ENCODE peak calls at places on chromosome 17, in ten cellular contexts. P, W, L, K, D, C, V, H, A and Z are unnamed samples. For H3K36me3 and H3K27me3, the result is how much of the 10 kb centered on the place peaks cover.

GRCh38 chr17:46958192-46958591 is 20.9 kb downstream of the RPRML start:
- DNase-seq in P (no peak), H (no peak), V (no peak), W (no peak), C (no peak), D (no peak), K (no peak), L (no peak), A (no peak), Z (no peak)

GRCh38 chr17:46003907-46004748 is 5.1 kb downstream of the STH start:
- DNase-seq in K (no peak), P (no peak), D (no peak), V (no peak), H (peak), W (peak), C (no peak), L (no peak), A (no peak), Z (no peak)

GRCh38 chr17:74410001-74410443 is 21.9 kb upstream of the GPRC5C start:
- DNase-seq in H (no peak), L (no peak), C (no peak), W (no peak), V (no peak), P (no peak), K (no peak), D (peak), A (no peak), Z (no peak)

GRCh38 chr17:38685485-38685884 is 10.7 kb upstream of the EPOP start:
- DNase-seq in C (no peak), A (no peak), H (no peak), P (no peak), D (no peak), V (no peak), L (no peak), W (peak), K (no peak), Z (no peak)

GRCh38 chr17:2175294-2175628 is 120.4 kb downstream of the HIC1 start:
- DNase-seq in C (no peak), H (no peak), L (no peak), W (no peak), P (no peak), A (no peak), V (no peak), K (no peak), D (no peak), Z (no peak)

GRCh38 chr17:5662409-5663150 is 78.3 kb upstream of the NLRP1 start:
- DNase-seq in A (no peak), D (no peak), W (no peak), H (no peak), P (peak), V (no peak), K (no peak), L (no peak), C (no peak), Z (no peak)

GRCh38 chr17:2624292-2624731 is 30.9 kb downstream of the PAFAH1B1 start:
- DNase-seq in L (peak), D (peak), H (no peak), C (peak), W (no peak), V (no peak), A (no peak), K (no peak), P (no peak), Z (no peak)

GRCh38 chr17:78442648-78443128 is 64.2 kb downstream of the PGS1 start:
- DNase-seq in P (no peak), V (no peak), L (no peak), A (peak), H (peak), C (no peak), W (peak), D (no peak), K (no peak), Z (no peak)

GRCh38 chr17:73645050-73645871 is 1.0 kb upstream of the SDK2 start:
- DNase-seq in W (peak), L (no peak), H (no peak), A (no peak), V (no peak), P (no peak), D (peak), K (no peak), C (peak), Z (no peak)

GRCh38 chr17:4986403-4986802 is 1.1 kb downstream of the CAMTA2 start:
- DNase-seq in H (peak), W (no peak), C (peak), P (no peak), K (no peak), D (no peak), V (peak), L (no peak), A (no peak), Z (no peak)

GRCh38 chr17:64505320-64506200 is 529 bp downstream of the DDX5 start:
- DNase-seq in H (peak), K (no peak), D (peak), C (peak), W (peak), V (peak), L (peak), A (peak), P (no peak), Z (peak)
- H3K36me3 ChIP-seq in H (under half), K (half or more), D (under half), C (under half), W (under half), V (half or more), L (under half), A (under half), P (under half), Z (half or more)

GRCh38 chr17:1031711-1032110 is 34.8 kb downstream of the TIMM22 start:
- DNase-seq in V (no peak), K (peak), H (peak), W (peak), L (no peak), C (no peak), A (peak), D (peak), P (no peak), Z (no peak)
- H3K4me3 ChIP-seq in V (no peak), K (peak), H (peak), W (peak), L (no peak), C (no peak), A (peak), D (no peak), P (no peak), Z (no peak)

GRCh38 chr17:66829883-66830282 is 5.0 kb upstream of the CACNG5 start:
- DNase-seq in P (no peak), D (peak), C (no peak), A (no peak), L (no peak), W (no peak), V (no peak), K (no peak), H (no peak), Z (no peak)
- H3K27me3 ChIP-seq in P (under half), D (under half), C (under half), A (under half), L (under half), W (under half), V (under half), K (under half), H (under half), Z (under half)

DNA sequence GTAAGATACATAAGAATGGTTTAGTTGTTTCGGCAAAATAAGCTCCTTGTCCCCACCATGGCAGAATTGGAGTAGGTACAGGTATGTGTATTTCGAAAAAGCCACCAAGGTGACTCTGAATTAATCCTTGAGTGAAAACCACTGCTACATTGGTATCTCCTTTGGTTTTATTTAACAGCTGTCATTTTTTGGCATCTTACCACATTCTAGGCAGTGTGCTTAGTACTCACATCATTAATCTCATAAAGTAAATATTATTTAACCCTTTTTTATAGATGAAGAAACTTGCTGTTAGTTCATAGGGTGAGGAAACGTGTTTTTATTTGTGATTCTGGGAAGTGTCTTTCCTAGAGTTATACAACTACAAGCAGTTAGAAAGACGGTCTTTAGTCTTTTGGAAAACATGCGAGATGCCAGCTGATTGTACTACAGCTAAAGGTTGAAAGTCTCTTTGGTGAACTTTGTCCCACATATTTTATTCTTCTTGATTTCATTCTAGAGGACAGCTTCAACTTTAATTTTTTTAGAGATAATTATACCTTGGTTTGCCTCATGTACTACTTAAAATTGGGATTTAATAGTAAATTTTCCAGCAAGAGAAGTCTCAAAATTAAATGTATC is 6.5 kb downstream of the ATAD5 start:
- DNase-seq in V (no peak), L (no peak), K (no peak), C (no peak), H (no peak), W (no peak), P (no peak), D (no peak), A (no peak), Z (no peak)
- H3K36me3 ChIP-seq in V (half or more), L (under half), K (half or more), C (under half), H (under half), W (under half), P (under half), D (under half), A (under half), Z (half or more)

GRCh38 chr17:27792095-27792494 is 8.2 kb downstream of the NOS2 start:
- DNase-seq in V (no peak), P (no peak), D (no peak), H (no peak), C (no peak), A (no peak), W (no peak), L (no peak), K (no peak), Z (no peak)

GRCh38 chr17:27788919-27789318 is 11.4 kb downstream of the NOS2 start:
- DNase-seq in C (no peak), D (no peak), H (no peak), L (no peak), V (no peak), P (no peak), A (no peak), W (no peak), K (no peak), Z (no peak)

GRCh38 chr17:27793906-27794380 is 6.4 kb downstream of the NOS2 start:
- DNase-seq in P (no peak), D (no peak), A (no peak), V (no peak), W (no peak), H (no peak), K (no peak), C (no peak), L (no peak), Z (no peak)

GRCh38 chr17:27797390-27798091 is 2.8 kb downstream of the NOS2 start:
- DNase-seq in V (no peak), H (peak), A (no peak), P (no peak), D (no peak), K (no peak), W (no peak), C (no peak), L (no peak), Z (no peak)

DNA sequence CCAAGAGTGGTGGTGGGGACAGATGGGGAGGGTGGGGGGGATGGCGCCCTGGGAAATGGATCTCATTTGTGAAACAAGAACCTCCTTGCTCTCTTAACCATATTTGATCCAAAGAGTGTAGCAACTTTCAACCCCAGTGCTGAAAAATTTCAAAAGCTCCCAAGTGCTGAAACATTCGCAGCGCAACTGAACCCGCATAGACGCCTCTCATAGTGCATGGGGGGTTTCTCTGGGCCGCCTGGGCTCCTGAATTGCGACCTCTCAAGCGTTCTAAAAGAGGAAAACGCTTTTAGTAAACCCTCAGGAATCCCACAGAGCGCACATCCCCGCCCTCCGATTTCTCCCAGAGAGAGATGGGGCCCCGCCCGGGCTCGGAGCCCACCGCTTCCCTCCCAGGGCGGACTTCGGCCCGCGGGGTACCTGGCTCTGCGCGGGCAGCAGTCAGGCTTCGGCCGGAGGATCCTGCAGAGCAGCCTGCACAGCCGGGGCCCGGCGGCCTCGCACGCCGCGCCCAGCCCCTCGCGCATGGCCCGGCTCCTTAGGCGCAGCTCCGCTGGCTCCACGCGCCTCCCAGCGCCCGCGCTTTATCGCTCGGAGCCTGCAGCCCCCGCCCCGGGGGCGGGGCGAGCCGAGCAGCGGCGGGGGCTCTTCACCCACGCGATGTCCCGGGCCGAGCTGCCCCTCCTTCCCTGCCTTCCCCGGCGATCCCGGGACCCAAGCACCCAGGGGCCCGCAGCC is 7.0 kb downstream of the NOS2 start:
- DNase-seq in V (no peak), W (peak), P (no peak), L (no peak), H (peak), A (no peak), K (no peak), D (peak), C (no peak), Z (peak)
- H3K4me3 ChIP-seq in V (no peak), W (peak), P (no peak), L (no peak), H (peak), A (peak), K (peak), D (no peak), C (no peak), Z (peak)